ENCODE peak calls at places on chromosomes 6 and 20, in ten cellular contexts. F is CD4-positive, alpha-beta T cell; W is upper lobe of right lung; L is left ventricle myocardium superior; O is natural killer cell; M is T-cell; D is stimulated activated memory B cell treated with anti-CD40 and anti-IgM and Interleukin-4, amounts not matched to agents 10 μg/mL and 1 μg/mL and 100 μg/mL, for 72 hours; V is mucosa of descending colon; I is right cardiac atrium; B is activated CD8-positive, alpha-beta T cell treated with anti-CD3 and anti-CD28 coated beads for 36 hours. E is an unnamed sample.

GRCh38 chr6:46484081-46484820 is 7.0 kb downstream of the RCAN2 start:
- ATAC-seq in B (no peak), D (no peak), M (no peak), F (no peak), W (no peak), L (peak; percentile 83), O (no peak), I (peak; percentile 85), V (no peak), E (no peak)

GRCh38 chr6:107811591-107812218 is 12.4 kb downstream of the SCML4 start:
- ATAC-seq in F (no peak), D (peak; percentile 81), O (no peak), W (no peak), I (peak; percentile 36), M (no peak), B (peak; percentile 74), V (peak; percentile 42), L (no peak), E (no peak)

GRCh38 chr20:47660602-47660905 is 124.7 kb downstream of the SULF2 start:
- ATAC-seq in M (no peak), O (no peak), B (no peak), I (no peak), F (no peak), L (no peak), W (no peak), V (no peak), D (no peak), E (no peak)

GRCh38 chr20:61739086-61739831 is 326.4 kb downstream of the TAF4 start:
- ATAC-seq in I (no peak), F (no peak), L (no peak), V (no peak), O (no peak), W (no peak), B (no peak), M (no peak), D (no peak), E (no peak)

GRCh38 chr6:156977527-156978291 is 200.5 kb downstream of the ARID1B start:
- ATAC-seq in B (no peak), M (no peak), F (no peak), I (peak; percentile 69), O (no peak), D (no peak), W (peak; percentile 57), L (peak; percentile 83), V (no peak), E (peak; percentile 64)

GRCh38 chr6:19210849-19211590 is 626.1 kb upstream of the ID4 start:
- ATAC-seq in M (no peak), O (no peak), W (peak; percentile 43), D (no peak), B (no peak), I (peak; percentile 48), F (no peak), L (peak; percentile 40), V (no peak), E (no peak)

GRCh38 chr6:84774174-84775158 is 10.1 kb upstream of the TBX18 start:
- ATAC-seq in W (peak; percentile 91), L (peak; percentile 86), D (peak; percentile 20), F (no peak), I (peak; percentile 88), M (peak; percentile 17), B (peak; percentile 49), V (peak; percentile 92), O (no peak), E (peak; percentile 79)

GRCh38 chr6:151805286-151805840 is 2.1 kb upstream of the ESR1 start:
- ATAC-seq in D (no peak), M (no peak), B (no peak), V (no peak), F (no peak), I (peak; percentile 67), L (peak; percentile 57), W (peak; percentile 37), O (no peak), E (no peak)

GRCh38 chr20:24438331-24438730 is 31.1 kb upstream of the SYNDIG1 start:
- ATAC-seq in O (no peak), I (no peak), L (no peak), W (no peak), M (no peak), V (no peak), D (no peak), B (no peak), F (no peak), E (no peak)

GRCh38 chr6:104682722-104683643 is 176.7 kb downstream of the HACE1 start:
- ATAC-seq in B (peak; percentile 69), D (no peak), M (peak; percentile 56), O (peak; percentile 60), V (peak; percentile 38), F (peak; percentile 55), L (no peak), I (no peak), W (peak; percentile 87), E (no peak)

GRCh38 chr6:130132286-130132701 is 90.5 kb downstream of the SAMD3 start:
- ATAC-seq in V (peak; percentile 95), I (no peak), O (peak; percentile 92), L (no peak), B (peak; percentile 90), D (peak; percentile 55), W (peak; percentile 45), F (peak; percentile 85), M (peak; percentile 92), E (peak; percentile 15)